ENCODE peak calls at places on chromosomes 1 and 21, in seven cellular contexts. One of them, this sample, is unnamed.

GRCh38 chr1:15110128-15110866 is 43.2 kb upstream of the TMEM51 start:
- DNase-seq in transverse colon: no peak
- DNase-seq in GM23338: no peak
- DNase-seq in H1: no peak
- DNase-seq in HCT116: no peak
- DNase-seq in GM12878: no peak
- DNase-seq in prostate gland: no peak
- DNase-seq in this sample: no peak

GRCh38 chr1:182935716-182936115 is 17.2 kb downstream of the SHCBP1L start:
- DNase-seq in HCT116: no peak
- DNase-seq in prostate gland: no peak
- DNase-seq in H1: no peak
- DNase-seq in transverse colon: no peak
- DNase-seq in GM23338: no peak
- DNase-seq in GM12878: no peak
- DNase-seq in this sample: no peak

GRCh38 chr1:223706077-223706988 is 6.0 kb upstream of the CAPN2 start:
- DNase-seq in transverse colon: peak; percentile 42
- DNase-seq in H1: no peak
- DNase-seq in prostate gland: no peak
- DNase-seq in HCT116: no peak
- DNase-seq in GM12878: no peak
- DNase-seq in GM23338: no peak
- DNase-seq in this sample: peak; percentile 56

GRCh38 chr1:37484325-37485051 is 10.1 kb downstream of the ZC3H12A start:
- DNase-seq in prostate gland: no peak
- DNase-seq in HCT116: no peak
- DNase-seq in GM23338: no peak
- DNase-seq in GM12878: no peak
- DNase-seq in H1: no peak
- DNase-seq in transverse colon: no peak
- DNase-seq in this sample: peak; percentile 56

GRCh38 chr21:31987696-31988095 is 114.9 kb downstream of the HUNK start:
- DNase-seq in GM12878: no peak
- DNase-seq in prostate gland: no peak
- DNase-seq in GM23338: peak; percentile 20
- DNase-seq in HCT116: no peak
- DNase-seq in transverse colon: peak; percentile 60
- DNase-seq in H1: no peak
- DNase-seq in this sample: no peak

GRCh38 chr21:33937931-33938339 is 22.3 kb upstream of the ATP5PO start:
- DNase-seq in H1: no peak
- DNase-seq in GM12878: no peak
- DNase-seq in transverse colon: no peak
- DNase-seq in prostate gland: no peak
- DNase-seq in HCT116: no peak
- DNase-seq in GM23338: no peak
- DNase-seq in this sample: no peak

GRCh38 chr1:236067854-236068454 is 3.1 kb upstream of the NID1 start:
- DNase-seq in transverse colon: no peak
- DNase-seq in GM12878: no peak
- DNase-seq in GM23338: no peak
- DNase-seq in H1: no peak
- DNase-seq in prostate gland: no peak
- DNase-seq in HCT116: no peak
- DNase-seq in this sample: no peak

GRCh38 chr1:183942933-183943693 is 94.4 kb downstream of the COLGALT2 start:
- DNase-seq in GM12878: peak; percentile 34
- DNase-seq in transverse colon: no peak
- DNase-seq in GM23338: no peak
- DNase-seq in prostate gland: no peak
- DNase-seq in HCT116: peak; percentile 92
- DNase-seq in H1: no peak
- DNase-seq in this sample: no peak

GRCh38 chr1:85438353-85438752 is 26.6 kb downstream of the DDAH1 start:
- DNase-seq in prostate gland: no peak
- DNase-seq in GM23338: no peak
- DNase-seq in GM12878: no peak
- DNase-seq in H1: no peak
- DNase-seq in HCT116: no peak
- DNase-seq in transverse colon: no peak
- DNase-seq in this sample: no peak

GRCh38 chr1:24897263-24898151 is 32.6 kb downstream of the RUNX3 start:
- DNase-seq in HCT116: no peak
- DNase-seq in prostate gland: no peak
- DNase-seq in GM23338: no peak
- DNase-seq in H1: no peak
- DNase-seq in transverse colon: peak; percentile 76
- DNase-seq in GM12878: no peak
- DNase-seq in this sample: peak; percentile 11

GRCh38 chr1:96010000-96010399 is 711.6 kb upstream of the PTBP2 start:
- DNase-seq in prostate gland: no peak
- DNase-seq in transverse colon: no peak
- DNase-seq in H1: no peak
- DNase-seq in GM12878: no peak
- DNase-seq in GM23338: no peak
- DNase-seq in HCT116: no peak
- DNase-seq in this sample: no peak

GRCh38 chr1:66925944-66926343 is 1.2 kb downstream of the MIER1 start:
- DNase-seq in prostate gland: no peak
- DNase-seq in GM12878: no peak
- DNase-seq in GM23338: peak; percentile 38
- DNase-seq in HCT116: no peak
- DNase-seq in transverse colon: no peak
- DNase-seq in H1: no peak
- DNase-seq in this sample: no peak

GRCh38 chr1:239170828-239171227 is 215.5 kb upstream of the CHRM3 start:
- DNase-seq in GM23338: no peak
- DNase-seq in HCT116: no peak
- DNase-seq in prostate gland: no peak
- DNase-seq in GM12878: no peak
- DNase-seq in H1: no peak
- DNase-seq in transverse colon: no peak
- DNase-seq in this sample: no peak

GRCh38 chr1:223228931-223229528 is 86.0 kb upstream of the TLR5 start:
- DNase-seq in prostate gland: no peak
- DNase-seq in GM12878: no peak
- DNase-seq in transverse colon: no peak
- DNase-seq in HCT116: no peak
- DNase-seq in GM23338: no peak
- DNase-seq in H1: no peak
- DNase-seq in this sample: no peak

GRCh38 chr21:34132202-34132601 is 58.8 kb downstream of the MRPS6 start:
- DNase-seq in transverse colon: no peak
- DNase-seq in GM23338: no peak
- DNase-seq in prostate gland: no peak
- DNase-seq in H1: no peak
- DNase-seq in HCT116: no peak
- DNase-seq in GM12878: no peak
- DNase-seq in this sample: no peak

GRCh38 chr1:78676347-78676982 is 26.8 kb downstream of the IFI44 start:
- DNase-seq in H1: no peak
- DNase-seq in GM23338: peak; percentile 81
- DNase-seq in GM12878: no peak
- DNase-seq in prostate gland: peak; percentile 66
- DNase-seq in transverse colon: peak; percentile 38
- DNase-seq in HCT116: peak; percentile 40
- DNase-seq in this sample: peak; percentile 61

GRCh38 chr1:29523531-29523930 is 287.2 kb downstream of the PTPRU start:
- DNase-seq in GM12878: no peak
- DNase-seq in transverse colon: no peak
- DNase-seq in GM23338: no peak
- DNase-seq in H1: no peak
- DNase-seq in HCT116: no peak
- DNase-seq in prostate gland: no peak
- DNase-seq in this sample: peak; percentile 7

GRCh38 chr1:82284213-82284612 is 483.5 kb downstream of the ADGRL2 start:
- DNase-seq in transverse colon: no peak
- DNase-seq in GM23338: no peak
- DNase-seq in H1: no peak
- DNase-seq in GM12878: no peak
- DNase-seq in prostate gland: no peak
- DNase-seq in HCT116: no peak
- DNase-seq in this sample: no peak

GRCh38 chr1:235946570-235946981 is 79.9 kb upstream of the LYST start:
- DNase-seq in GM12878: no peak
- DNase-seq in H1: no peak
- DNase-seq in GM23338: no peak
- DNase-seq in transverse colon: no peak
- DNase-seq in prostate gland: no peak
- DNase-seq in HCT116: no peak
- DNase-seq in this sample: no peak

GRCh38 chr1:186461014-186461413 is at the start of gene PDC:
- DNase-seq in HCT116: no peak
- DNase-seq in prostate gland: no peak
- DNase-seq in GM23338: no peak
- DNase-seq in GM12878: no peak
- DNase-seq in transverse colon: no peak
- DNase-seq in H1: no peak
- DNase-seq in this sample: no peak

GRCh38 chr1:153220606-153221303 is 3.4 kb downstream of the PRR9 start:
- DNase-seq in H1: no peak
- DNase-seq in prostate gland: no peak
- DNase-seq in GM23338: no peak
- DNase-seq in HCT116: no peak
- DNase-seq in GM12878: no peak
- DNase-seq in transverse colon: no peak
- DNase-seq in this sample: no peak

GRCh38 chr1:84698151-84698651 is 7.9 kb upstream of the SSX2IP start:
- DNase-seq in GM12878: no peak
- DNase-seq in transverse colon: no peak
- DNase-seq in GM23338: no peak
- DNase-seq in H1: no peak
- DNase-seq in HCT116: no peak
- DNase-seq in prostate gland: no peak
- DNase-seq in this sample: no peak

GRCh38 chr1:39183503-39184353 is 20.8 kb upstream of the MACF1 start:
- DNase-seq in transverse colon: peak; percentile 75
- DNase-seq in HCT116: peak; percentile 96
- DNase-seq in GM23338: peak; percentile 71
- DNase-seq in prostate gland: peak; percentile 81
- DNase-seq in GM12878: no peak
- DNase-seq in H1: no peak
- DNase-seq in this sample: peak; percentile 61
- TF ChIP-seq POLR2AphosphoS5 in transverse colon: no peak
- TF ChIP-seq POLR2AphosphoS5 in HCT116: peak; percentile 60
- TF ChIP-seq POLR2AphosphoS5 in GM23338: no peak
- TF ChIP-seq POLR2AphosphoS5 in prostate gland: peak; percentile 83
- TF ChIP-seq POLR2AphosphoS5 in GM12878: no peak
- TF ChIP-seq POLR2AphosphoS5 in H1: no peak
- TF ChIP-seq POLR2AphosphoS5 in this sample: no peak

DNA sequence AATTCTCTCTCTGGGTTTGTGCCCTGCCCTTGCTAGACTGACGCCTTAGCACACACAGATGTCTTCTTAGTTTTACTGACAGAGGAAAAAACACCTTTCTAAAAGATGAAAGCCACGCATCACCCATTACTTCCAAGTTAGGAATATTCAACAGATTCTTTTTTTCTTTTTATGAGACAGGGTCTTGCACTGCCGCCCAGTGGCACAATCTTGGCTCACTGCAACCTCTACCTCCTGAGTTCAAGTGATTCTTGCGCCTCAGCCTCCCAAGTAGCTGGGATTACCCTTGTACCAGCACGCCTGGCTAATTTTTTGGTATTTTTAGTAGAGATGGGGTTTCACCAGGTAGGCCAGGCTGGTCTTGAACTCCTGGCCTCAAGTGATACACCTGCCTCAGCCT is 169.2 kb downstream of the APP start:
- DNase-seq in HCT116: no peak
- DNase-seq in H1: no peak
- DNase-seq in GM23338: no peak
- DNase-seq in transverse colon: peak; percentile 18
- DNase-seq in GM12878: no peak
- DNase-seq in prostate gland: no peak
- DNase-seq in this sample: no peak
- TF ChIP-seq CTCF in HCT116: no peak
- TF ChIP-seq CTCF in H1: no peak
- TF ChIP-seq CTCF in GM23338: peak; percentile 33
- TF ChIP-seq CTCF in transverse colon: no peak
- TF ChIP-seq CTCF in GM12878: no peak
- TF ChIP-seq CTCF in prostate gland: no peak
- TF ChIP-seq CTCF in this sample: no peak

DNA sequence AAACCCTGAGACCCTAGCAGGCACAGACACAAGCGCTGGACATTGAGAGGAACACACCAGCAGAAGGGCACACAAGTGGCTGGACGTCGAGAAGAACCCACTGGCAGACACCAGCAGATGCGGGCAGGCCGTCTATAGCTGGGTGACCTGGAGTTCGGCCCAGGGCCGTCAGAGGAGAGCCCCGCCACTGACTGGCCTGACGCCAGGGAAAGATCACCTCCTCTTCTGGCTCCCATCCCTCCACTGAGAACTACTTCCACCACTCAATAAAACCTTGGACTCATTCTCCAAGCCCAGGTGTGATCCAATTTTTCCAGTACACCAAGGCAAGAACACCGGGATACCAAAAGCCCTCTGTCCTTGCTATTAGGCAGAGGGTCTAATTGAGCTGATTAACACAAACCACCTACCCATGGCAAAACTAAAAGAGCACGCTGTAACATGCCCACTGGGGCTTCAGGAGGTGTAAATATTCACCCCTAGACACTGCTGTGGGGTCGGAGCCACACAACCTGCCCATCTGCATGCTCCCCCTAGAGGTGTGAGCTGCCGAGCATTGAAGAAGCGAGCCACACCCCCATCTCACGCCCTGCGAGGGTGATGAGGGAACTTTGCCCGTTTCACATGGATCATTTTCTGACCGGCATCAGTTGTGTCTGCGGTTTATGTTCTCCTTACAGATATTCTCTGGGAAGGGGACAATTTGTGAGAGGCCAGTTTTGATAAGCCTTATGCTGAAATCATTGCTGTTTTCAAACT is 104.8 kb downstream of the HLX start:
- DNase-seq in prostate gland: no peak
- DNase-seq in H1: peak; percentile 9
- DNase-seq in GM23338: peak; percentile 79
- DNase-seq in GM12878: no peak
- DNase-seq in transverse colon: no peak
- DNase-seq in HCT116: peak; percentile 41
- DNase-seq in this sample: no peak
- H3K27me3 ChIP-seq in prostate gland: no peaks in the 10 kb centered on the region
- H3K27me3 ChIP-seq in H1: no peaks in the 10 kb centered on the region
- H3K27me3 ChIP-seq in GM23338: no peaks in the 10 kb centered on the region
- H3K27me3 ChIP-seq in GM12878: no peaks in the 10 kb centered on the region
- H3K27me3 ChIP-seq in transverse colon: no peaks in the 10 kb centered on the region
- H3K27me3 ChIP-seq in HCT116: no peaks in the 10 kb centered on the region
- H3K27me3 ChIP-seq in this sample: no peaks in the 10 kb centered on the region

DNA sequence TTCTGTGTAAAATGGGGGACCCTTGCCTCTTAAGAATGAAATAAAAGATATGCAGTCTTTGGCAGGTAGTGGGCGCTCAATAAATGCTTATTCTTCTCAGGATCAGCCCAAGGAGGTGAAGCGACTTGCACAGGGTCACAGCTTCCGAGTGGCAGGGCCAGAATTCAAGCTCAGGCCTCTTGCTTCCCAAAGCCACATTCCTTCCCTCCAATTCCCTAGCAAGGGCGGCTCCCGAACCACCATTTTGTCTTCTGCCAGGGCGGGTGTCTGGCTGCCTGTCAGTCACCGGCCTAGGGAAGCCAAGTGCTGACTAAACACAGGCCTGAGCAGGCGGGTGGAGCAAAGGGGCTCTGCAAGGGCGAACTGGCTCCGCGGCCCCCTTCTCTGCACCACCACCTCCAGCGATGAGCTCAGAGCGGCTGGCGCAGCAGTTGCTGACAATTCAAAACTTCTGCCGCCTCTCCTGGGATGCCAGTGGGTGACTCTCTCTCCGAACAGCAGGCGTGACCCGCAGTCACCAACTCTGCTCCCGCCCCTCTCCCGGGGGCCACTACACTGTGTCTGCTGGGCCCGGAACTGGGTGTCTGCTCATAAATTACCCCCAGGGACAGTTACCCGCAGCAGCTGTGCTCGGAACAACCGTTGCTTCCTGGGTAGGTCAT is 10.8 kb downstream of the GPR3 start:
- DNase-seq in HCT116: no peak
- DNase-seq in GM12878: no peak
- DNase-seq in GM23338: peak; percentile 83
- DNase-seq in transverse colon: peak; percentile 55
- DNase-seq in prostate gland: peak; percentile 48
- DNase-seq in H1: no peak
- DNase-seq in this sample: no peak
- TF ChIP-seq POLR2AphosphoS5 in HCT116: no peak
- TF ChIP-seq POLR2AphosphoS5 in GM12878: no peak
- TF ChIP-seq POLR2AphosphoS5 in GM23338: no peak
- TF ChIP-seq POLR2AphosphoS5 in transverse colon: no peak
- TF ChIP-seq POLR2AphosphoS5 in prostate gland: no peak
- TF ChIP-seq POLR2AphosphoS5 in H1: no peak
- TF ChIP-seq POLR2AphosphoS5 in this sample: no peak